ENCODE peak calls at places on chromosomes 1 and 21, in seven cellular contexts. O is heart right ventricle, C is fibroblast of lung, Q is neural progenitor cell, L is adrenal gland, H is OCI-LY7, V is fibroblast of the aortic adventitia. T is an unnamed sample.

GRCh38 chr1:109479311-109479710 is 4.4 kb upstream of the ATXN7L2 start:
- DNase-seq in O (no peak), C (no peak), Q (no peak), L (no peak), H (no peak), V (no peak), T (no peak)

GRCh38 chr1:162357681-162358266 is 18.9 kb downstream of the SPATA46 start:
- DNase-seq in O (no peak), C (no peak), Q (peak), L (no peak), H (peak), V (peak), T (peak)

GRCh38 chr1:84959294-84959693 is 37.6 kb downstream of the MCOLN2 start:
- DNase-seq in O (no peak), C (no peak), Q (no peak), L (no peak), H (no peak), V (peak), T (no peak)

GRCh38 chr1:189435398-189435797 is 1042.3 kb downstream of the BRINP3 start:
- DNase-seq in O (no peak), C (no peak), Q (no peak), L (no peak), H (no peak), V (no peak), T (no peak)

GRCh38 chr21:45768741-45769049 is 125.2 kb downstream of the PCBP3 start:
- DNase-seq in O (no peak), C (no peak), Q (peak), L (no peak), H (no peak), V (no peak), T (no peak)

GRCh38 chr1:58391056-58391455 is 155.5 kb downstream of the OMA1 start:
- DNase-seq in O (peak), C (no peak), Q (no peak), L (no peak), H (no peak), V (no peak), T (no peak)

GRCh38 chr1:89609339-89609725 is 23.6 kb upstream of the LRRC8C start:
- DNase-seq in O (no peak), C (no peak), Q (no peak), L (no peak), H (no peak), V (no peak), T (no peak)

GRCh38 chr21:35420658-35421057 is 371.6 kb upstream of the RUNX1 start:
- DNase-seq in O (no peak), C (no peak), Q (no peak), L (no peak), H (no peak), V (no peak), T (no peak)

GRCh38 chr1:178664278-178664677 is 60.8 kb upstream of the RALGPS2 start:
- DNase-seq in O (no peak), C (no peak), Q (no peak), L (no peak), H (peak), V (no peak), T (no peak)

GRCh38 chr21:34626131-34626530 is 11.2 kb upstream of the RCAN1 start:
- DNase-seq in O (no peak), C (peak), Q (no peak), L (no peak), H (no peak), V (no peak), T (no peak)

GRCh38 chr1:12165342-12165741 is 1.4 kb upstream of the TNFRSF1B start:
- DNase-seq in O (no peak), C (no peak), Q (no peak), L (no peak), H (no peak), V (no peak), T (no peak)

GRCh38 chr1:238119060-238119459 is 228.3 kb upstream of the ZP4 start:
- DNase-seq in O (no peak), C (no peak), Q (peak), L (no peak), H (no peak), V (no peak), T (no peak)
- TF ChIP-seq CTCF in O (no peak), C (no peak), Q (peak), L (no peak), H (no peak), V (no peak), T (no peak)

GRCh38 chr1:186102107-186102506 is 272.9 kb downstream of the TPR start:
- DNase-seq in O (no peak), C (no peak), Q (no peak), L (no peak), H (no peak), V (no peak), T (no peak)

GRCh38 chr1:186104459-186104858 is 270.6 kb downstream of the TPR start:
- DNase-seq in O (no peak), C (no peak), Q (no peak), L (no peak), H (no peak), V (no peak), T (no peak)

GRCh38 chr1:186099362-186100064 is 275.5 kb downstream of the TPR start:
- DNase-seq in O (no peak), C (no peak), Q (no peak), L (no peak), H (no peak), V (no peak), T (no peak)

GRCh38 chr1:186102559-186103148 is 272.4 kb downstream of the TPR start:
- DNase-seq in O (no peak), C (peak), Q (no peak), L (peak), H (no peak), V (peak), T (peak)
- H3K4me3 ChIP-seq in O (no peak), C (no peak), Q (no peak), L (no peak), H (no peak), V (no peak), T (no peak)

GRCh38 chr21:33374874-33375644 is 28.2 kb upstream of the IFNGR2 start:
- DNase-seq in O (no peak), C (no peak), Q (no peak), L (no peak), H (peak), V (no peak), T (no peak)
- TF ChIP-seq CTCF in O (no peak), C (no peak), Q (no peak), L (no peak), H (no peak), V (no peak), T (no peak)

DNA sequence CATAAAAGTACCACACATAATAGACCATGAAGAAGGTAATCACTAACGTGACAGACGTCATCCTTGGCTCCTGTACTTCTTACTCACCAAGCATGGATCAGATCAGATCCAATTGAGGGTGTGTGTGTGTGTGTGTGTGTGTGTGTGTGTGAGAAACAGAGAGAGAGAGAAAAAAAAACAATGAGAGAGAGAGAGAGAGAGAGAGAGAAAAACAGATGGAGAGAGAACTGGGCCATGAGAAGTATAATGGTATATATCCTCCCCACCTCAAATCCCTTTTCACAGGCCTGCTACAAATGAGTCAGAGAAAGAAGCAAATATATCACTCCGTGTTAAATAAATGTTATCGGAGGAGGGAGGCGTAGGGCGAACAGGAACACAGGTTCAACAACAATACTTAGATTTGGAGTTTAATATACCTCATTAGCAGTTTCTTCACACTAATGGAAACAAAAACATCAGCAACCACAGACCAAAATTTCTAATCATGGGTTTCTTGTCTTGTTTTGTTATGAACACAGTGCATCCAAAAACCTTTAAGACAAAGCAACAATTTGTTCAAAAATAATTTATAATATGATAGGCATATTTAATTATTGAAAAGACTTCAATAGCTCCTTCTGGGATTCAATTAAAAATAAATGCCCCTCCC is 45.3 kb downstream of the TIAM1 start:
- DNase-seq in O (no peak), C (peak), Q (no peak), L (no peak), H (no peak), V (peak), T (no peak)
- H3K4me3 ChIP-seq in O (no peak), C (no peak), Q (no peak), L (no peak), H (no peak), V (no peak), T (no peak)

GRCh38 chr1:200866521-200866920 is 6.3 kb upstream of the GPR25 start:
- DNase-seq in O (no peak), C (peak), Q (no peak), L (no peak), H (no peak), V (no peak), T (no peak)
- TF ChIP-seq CTCF in O (no peak), C (no peak), Q (no peak), L (no peak), H (no peak), V (no peak), T (no peak)

DNA sequence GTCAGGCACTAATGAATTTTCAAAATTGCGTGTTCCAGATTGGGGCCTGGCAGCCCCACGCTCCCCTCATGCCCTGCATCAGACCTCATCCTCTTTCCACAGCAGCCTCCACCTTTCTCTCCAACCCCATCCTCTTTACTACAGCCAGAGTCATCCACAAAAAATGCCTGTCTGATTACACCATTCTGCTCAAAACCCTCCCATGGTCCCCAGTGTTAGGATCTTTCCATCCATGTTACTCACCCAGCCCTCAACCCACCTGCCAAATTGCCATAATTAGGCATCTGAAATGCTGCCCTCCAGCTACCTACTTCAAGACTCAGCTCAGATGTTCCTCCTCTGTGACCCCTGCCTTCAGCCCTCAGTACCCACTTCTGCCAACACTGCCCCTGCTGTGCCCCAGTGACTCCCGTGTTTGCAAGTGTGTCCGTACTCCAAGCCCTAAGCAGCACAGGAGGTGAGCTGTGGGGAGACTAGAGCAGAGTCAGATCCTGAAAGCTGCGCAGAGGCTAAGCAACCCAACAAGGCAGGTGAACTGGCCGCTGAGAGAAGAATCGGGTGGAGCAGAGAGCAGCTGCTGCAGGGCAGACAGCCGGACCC is 715 bp upstream of the ARTN start:
- DNase-seq in O (no peak), C (peak), Q (no peak), L (no peak), H (no peak), V (peak), T (peak)
- H3K4me3 ChIP-seq in O (peak), C (peak), Q (peak), L (no peak), H (no peak), V (peak), T (peak)

DNA sequence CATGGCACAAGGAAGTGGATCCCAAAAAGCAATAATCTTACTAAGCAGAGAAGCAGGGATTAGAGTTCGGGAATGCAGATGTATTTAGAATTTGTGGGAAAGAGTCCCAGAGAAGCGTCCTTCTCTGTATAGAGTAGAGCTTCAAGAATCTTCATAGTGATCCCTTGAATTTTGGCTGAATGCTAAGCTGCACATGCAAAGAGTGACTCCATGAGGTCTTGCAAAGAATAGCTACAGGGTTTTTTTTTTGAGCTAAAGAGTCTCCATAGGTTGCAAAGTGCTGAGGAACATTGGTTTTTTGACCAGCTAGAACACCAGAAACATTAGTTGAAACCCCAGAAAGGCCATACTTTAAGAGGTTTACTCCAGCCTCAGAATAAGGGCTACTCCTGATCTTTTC is 206.7 kb downstream of the CTH start:
- DNase-seq in O (no peak), C (no peak), Q (peak), L (no peak), H (no peak), V (no peak), T (no peak)
- TF ChIP-seq CTCF in O (no peak), C (no peak), Q (peak), L (no peak), H (no peak), V (no peak), T (no peak)

GRCh38 chr1:2527553-2527860 is 1.1 kb upstream of the PANK4 start:
- DNase-seq in O (no peak), C (no peak), Q (no peak), L (no peak), H (no peak), V (no peak), T (no peak)
- H3K4me3 ChIP-seq in O (no peak), C (no peak), Q (no peak), L (no peak), H (no peak), V (no peak), T (no peak)

GRCh38 chr1:33182896-33183295 is 1.1 kb upstream of the TRIM62 start:
- DNase-seq in O (no peak), C (no peak), Q (no peak), L (no peak), H (no peak), V (no peak), T (no peak)

GRCh38 chr1:33181906-33182305 is at the start of gene TRIM62:
- DNase-seq in O (peak), C (peak), Q (peak), L (peak), H (peak), V (peak), T (peak)

GRCh38 chr1:33182452-33182851 is 609 bp upstream of the TRIM62 start:
- DNase-seq in O (no peak), C (peak), Q (peak), L (no peak), H (no peak), V (peak), T (peak)

GRCh38 chr1:33180226-33181037 is 1.4 kb downstream of the TRIM62 start:
- DNase-seq in O (peak), C (peak), Q (peak), L (peak), H (peak), V (peak), T (peak)

GRCh38 chr1:33181038-33181861 is 593 bp downstream of the TRIM62 start:
- DNase-seq in O (peak), C (peak), Q (peak), L (peak), H (no peak), V (peak), T (peak)
- TF ChIP-seq CTCF in O (no peak), C (no peak), Q (no peak), L (no peak), H (no peak), V (no peak), T (no peak)

T was measured in AG10803.